ENCODE peak calls at places on chromosomes 4 and X, in five cellular contexts. One of them, this sample, is unnamed.

GRCh38 chr4:26031704-26032103 is 117.7 kb downstream of the SMIM20 start:
- DNase-seq in A549: no peak
- DNase-seq in astrocyte of the spinal cord: no peak
- DNase-seq in heart right ventricle: no peak
- DNase-seq in BE2C: no peak
- DNase-seq in this sample: no peak

GRCh38 chr4:61204353-61204752 is 4.2 kb downstream of the ADGRL3 start:
- DNase-seq in astrocyte of the spinal cord: peak; percentile 53
- DNase-seq in BE2C: no peak
- DNase-seq in A549: no peak
- DNase-seq in heart right ventricle: no peak
- DNase-seq in this sample: no peak

GRCh38 chr4:69858683-69859082 is 1.3 kb downstream of the SULT1E1 start:
- DNase-seq in astrocyte of the spinal cord: peak; percentile 22
- DNase-seq in A549: no peak
- DNase-seq in BE2C: no peak
- DNase-seq in heart right ventricle: no peak
- DNase-seq in this sample: no peak

GRCh38 chr4:73944061-73944875 is 37.6 kb downstream of the PF4 start:
- DNase-seq in A549: no peak
- DNase-seq in BE2C: no peak
- DNase-seq in astrocyte of the spinal cord: peak; percentile 16
- DNase-seq in heart right ventricle: peak; percentile 9
- DNase-seq in this sample: peak; percentile 62

GRCh38 chr4:165700855-165701254 is 172.2 kb upstream of the TLL1 start:
- DNase-seq in BE2C: no peak
- DNase-seq in A549: peak; percentile 6
- DNase-seq in astrocyte of the spinal cord: no peak
- DNase-seq in heart right ventricle: no peak
- DNase-seq in this sample: no peak

GRCh38 chrX:118368398-118368797 is 22.5 kb downstream of the WDR44 start:
- DNase-seq in BE2C: no peak
- DNase-seq in A549: no peak
- DNase-seq in heart right ventricle: no peak
- DNase-seq in astrocyte of the spinal cord: no peak
- DNase-seq in this sample: no peak

GRCh38 chr4:179040259-179040658 is 1598.0 kb upstream of the AGA start:
- DNase-seq in A549: no peak
- DNase-seq in heart right ventricle: no peak
- DNase-seq in astrocyte of the spinal cord: no peak
- DNase-seq in BE2C: no peak
- DNase-seq in this sample: no peak

GRCh38 chr4:179307297-179308136 is 1865.3 kb upstream of the AGA start:
- DNase-seq in A549: peak; percentile 13
- DNase-seq in BE2C: peak; percentile 61
- DNase-seq in heart right ventricle: no peak
- DNase-seq in astrocyte of the spinal cord: peak; percentile 17
- DNase-seq in this sample: peak; percentile 41

GRCh38 chr4:118950224-118950623 is 61.6 kb downstream of the SYNPO2 start:
- DNase-seq in heart right ventricle: no peak
- DNase-seq in astrocyte of the spinal cord: no peak
- DNase-seq in A549: no peak
- DNase-seq in BE2C: no peak
- DNase-seq in this sample: no peak

GRCh38 chr4:180923476-180923875 is 1319.7 kb upstream of the TENM3 start:
- DNase-seq in BE2C: no peak
- DNase-seq in astrocyte of the spinal cord: peak; percentile 60
- DNase-seq in heart right ventricle: no peak
- DNase-seq in A549: no peak
- DNase-seq in this sample: no peak

GRCh38 chr4:88999392-88999791 is 57.6 kb downstream of the FAM13A start:
- DNase-seq in astrocyte of the spinal cord: no peak
- DNase-seq in heart right ventricle: no peak
- DNase-seq in BE2C: no peak
- DNase-seq in A549: no peak
- DNase-seq in this sample: no peak

GRCh38 chr4:2763511-2763967 is 7.4 kb upstream of the TNIP2 start:
- DNase-seq in astrocyte of the spinal cord: no peak
- DNase-seq in BE2C: no peak
- DNase-seq in A549: no peak
- DNase-seq in heart right ventricle: no peak
- DNase-seq in this sample: no peak

GRCh38 chr4:86594559-86595425 is 677 bp downstream of the PTPN13 start:
- DNase-seq in astrocyte of the spinal cord: peak; percentile 88
- DNase-seq in heart right ventricle: peak; percentile 17
- DNase-seq in A549: peak; percentile 48
- DNase-seq in BE2C: peak; percentile 64
- DNase-seq in this sample: peak; percentile 43

GRCh38 chrX:22247169-22247568 is 25.5 kb upstream of the CBLL2 start:
- DNase-seq in astrocyte of the spinal cord: peak; percentile 24
- DNase-seq in A549: no peak
- DNase-seq in BE2C: no peak
- DNase-seq in heart right ventricle: no peak
- DNase-seq in this sample: no peak

GRCh38 chrX:133881893-133882292 is 103.5 kb downstream of the GPC3 start:
- DNase-seq in astrocyte of the spinal cord: no peak
- DNase-seq in A549: no peak
- DNase-seq in heart right ventricle: no peak
- DNase-seq in BE2C: no peak
- DNase-seq in this sample: no peak

GRCh38 chr4:7151668-7152227 is 40.6 kb upstream of the SORCS2 start:
- DNase-seq in A549: no peak
- DNase-seq in BE2C: no peak
- DNase-seq in astrocyte of the spinal cord: no peak
- DNase-seq in heart right ventricle: no peak
- DNase-seq in this sample: no peak
- TF ChIP-seq CTCF in A549: peak; percentile 31
- TF ChIP-seq CTCF in BE2C: peak; percentile 65
- TF ChIP-seq CTCF in astrocyte of the spinal cord: no peak
- TF ChIP-seq CTCF in heart right ventricle: no peak
- TF ChIP-seq CTCF in this sample: no peak

DNA sequence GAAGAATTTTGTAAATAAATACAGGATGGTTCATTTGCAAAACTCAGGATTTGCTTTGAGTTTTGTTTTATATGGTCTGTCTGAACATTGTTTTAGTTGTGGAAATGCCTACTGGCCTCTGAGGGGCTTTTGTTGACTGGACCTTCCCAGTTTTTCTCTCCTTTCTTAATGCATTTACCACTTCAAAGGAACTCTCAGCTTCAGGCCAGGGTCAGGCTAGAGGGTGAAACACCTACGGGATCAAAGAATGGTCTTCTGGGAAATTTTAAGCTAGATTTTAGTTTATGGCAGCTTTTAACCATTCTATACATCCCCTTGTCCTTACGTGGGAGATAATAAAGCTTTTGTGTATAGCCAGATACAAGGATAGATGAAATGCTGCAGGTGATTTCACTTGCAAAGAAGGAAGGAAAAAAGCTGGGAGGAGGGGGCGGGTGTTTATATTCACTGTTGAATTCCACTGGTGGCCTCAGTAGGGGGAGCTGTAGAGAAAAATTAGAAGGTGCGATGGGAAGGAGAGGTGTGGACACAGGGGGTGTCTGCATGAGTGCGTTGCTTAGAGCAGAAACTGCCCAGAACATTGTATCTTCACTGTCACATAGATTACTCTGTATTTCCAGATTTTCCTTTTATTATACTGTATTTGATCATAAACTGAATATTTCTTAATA is 151.8 kb downstream of the TSPAN5 start:
- DNase-seq in astrocyte of the spinal cord: no peak
- DNase-seq in heart right ventricle: no peak
- DNase-seq in A549: no peak
- DNase-seq in BE2C: no peak
- DNase-seq in this sample: no peak
- TF ChIP-seq CTCF in astrocyte of the spinal cord: peak; percentile 31
- TF ChIP-seq CTCF in heart right ventricle: peak; percentile 31
- TF ChIP-seq CTCF in A549: peak; percentile 31
- TF ChIP-seq CTCF in BE2C: peak; percentile 23
- TF ChIP-seq CTCF in this sample: peak; percentile 38

DNA sequence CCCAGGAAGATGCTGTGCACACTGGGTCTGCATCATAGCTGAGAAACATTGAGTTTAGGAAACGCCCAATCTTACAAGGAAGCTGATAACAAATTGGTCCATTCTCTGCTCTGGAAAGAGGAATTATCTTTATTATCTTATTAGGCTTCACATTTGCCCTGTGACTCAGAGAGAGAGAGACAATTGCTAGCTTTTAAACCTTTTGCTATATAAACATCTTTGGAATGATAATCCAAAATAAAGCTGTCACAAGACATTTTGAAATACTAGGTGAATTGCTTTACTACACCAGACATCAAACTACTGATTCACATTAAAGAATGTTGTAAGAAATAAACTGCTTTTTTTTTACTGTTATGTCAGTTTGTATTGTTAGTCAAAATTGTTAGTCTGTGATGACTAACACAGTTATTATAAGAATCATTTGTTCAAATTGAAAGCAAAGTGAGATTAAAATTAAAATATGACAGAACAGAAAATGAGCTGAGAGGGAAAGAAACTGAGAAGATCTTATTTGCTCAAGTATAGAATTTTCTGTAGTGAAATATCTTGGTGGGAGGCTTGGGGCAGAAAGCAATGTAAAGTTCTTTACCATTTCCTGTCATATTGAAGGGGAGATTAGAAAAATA is 765.4 kb upstream of the PCDH10 start:
- DNase-seq in A549: no peak
- DNase-seq in astrocyte of the spinal cord: no peak
- DNase-seq in heart right ventricle: no peak
- DNase-seq in BE2C: no peak
- DNase-seq in this sample: no peak
- TF ChIP-seq CTCF in A549: no peak
- TF ChIP-seq CTCF in astrocyte of the spinal cord: no peak
- TF ChIP-seq CTCF in heart right ventricle: no peak
- TF ChIP-seq CTCF in BE2C: no peak
- TF ChIP-seq CTCF in this sample: no peak

GRCh38 chrX:16745102-16745501 is 25.7 kb downstream of the SYAP1 start:
- DNase-seq in astrocyte of the spinal cord: no peak
- DNase-seq in A549: no peak
- DNase-seq in BE2C: no peak
- DNase-seq in heart right ventricle: no peak
- DNase-seq in this sample: no peak

GRCh38 chrX:16739574-16739973 is 20.2 kb downstream of the SYAP1 start:
- DNase-seq in BE2C: no peak
- DNase-seq in astrocyte of the spinal cord: no peak
- DNase-seq in A549: peak; percentile 21
- DNase-seq in heart right ventricle: no peak
- DNase-seq in this sample: no peak

GRCh38 chrX:16748425-16748824 is 29.0 kb downstream of the SYAP1 start:
- DNase-seq in astrocyte of the spinal cord: no peak
- DNase-seq in heart right ventricle: no peak
- DNase-seq in A549: no peak
- DNase-seq in BE2C: no peak
- DNase-seq in this sample: no peak

GRCh38 chrX:16745659-16746058 is 26.2 kb downstream of the SYAP1 start:
- DNase-seq in A549: no peak
- DNase-seq in heart right ventricle: no peak
- DNase-seq in astrocyte of the spinal cord: no peak
- DNase-seq in BE2C: no peak
- DNase-seq in this sample: no peak

DNA sequence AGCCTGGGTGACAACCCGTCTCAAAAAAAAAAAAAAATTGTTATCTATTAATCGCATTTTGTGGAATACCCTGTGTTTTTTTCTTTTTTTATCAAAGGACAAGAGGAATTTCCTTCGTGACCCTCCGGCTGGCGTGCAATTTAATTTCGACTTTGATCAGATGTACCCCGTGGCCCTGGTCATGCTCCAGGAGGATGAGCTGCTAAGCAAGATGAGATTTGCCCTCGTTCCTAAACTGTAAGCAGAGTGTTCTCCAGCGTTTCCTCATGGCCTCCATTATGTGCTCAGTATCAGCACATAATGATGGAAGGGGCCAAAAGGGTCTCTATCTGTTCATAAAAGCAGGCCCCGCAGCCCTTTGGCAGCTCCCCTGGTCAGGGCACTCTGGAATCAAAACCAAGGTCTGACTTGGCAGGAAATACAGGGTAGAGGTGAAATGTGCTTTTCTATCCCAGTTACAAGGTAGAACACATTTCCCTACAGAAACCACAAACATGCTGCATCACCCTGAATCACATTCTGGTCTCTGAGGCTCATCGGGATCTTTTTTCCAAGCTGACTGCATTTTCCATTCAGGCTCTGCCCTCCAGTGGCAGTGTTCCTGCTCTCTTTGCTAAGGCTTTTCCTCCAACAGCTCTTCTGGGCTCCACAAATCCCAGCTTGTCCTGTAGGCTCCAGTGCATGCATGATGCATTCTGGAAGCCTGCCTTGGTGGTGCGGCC is 24.4 kb downstream of the SYAP1 start:
- DNase-seq in heart right ventricle: no peak
- DNase-seq in BE2C: no peak
- DNase-seq in astrocyte of the spinal cord: peak; percentile 89
- DNase-seq in A549: peak; percentile 61
- DNase-seq in this sample: no peak
- TF ChIP-seq CTCF in heart right ventricle: no peak
- TF ChIP-seq CTCF in BE2C: no peak
- TF ChIP-seq CTCF in astrocyte of the spinal cord: peak; percentile 59
- TF ChIP-seq CTCF in A549: peak; percentile 8
- TF ChIP-seq CTCF in this sample: no peak

GRCh38 chrX:71058116-71058515 is 10.0 kb downstream of the SNX12 start:
- DNase-seq in BE2C: no peak
- DNase-seq in A549: no peak
- DNase-seq in heart right ventricle: no peak
- DNase-seq in astrocyte of the spinal cord: no peak
- DNase-seq in this sample: no peak

GRCh38 chrX:71056857-71057256 is 11.3 kb downstream of the SNX12 start:
- DNase-seq in A549: no peak
- DNase-seq in astrocyte of the spinal cord: no peak
- DNase-seq in BE2C: no peak
- DNase-seq in heart right ventricle: no peak
- DNase-seq in this sample: no peak

GRCh38 chrX:71053217-71053621 is 14.9 kb downstream of the SNX12 start:
- DNase-seq in A549: no peak
- DNase-seq in heart right ventricle: peak; percentile 28
- DNase-seq in BE2C: no peak
- DNase-seq in astrocyte of the spinal cord: peak; percentile 19
- DNase-seq in this sample: peak; percentile 52

GRCh38 chrX:71052721-71053120 is 15.4 kb downstream of the SNX12 start:
- DNase-seq in astrocyte of the spinal cord: no peak
- DNase-seq in A549: no peak
- DNase-seq in BE2C: no peak
- DNase-seq in heart right ventricle: no peak
- DNase-seq in this sample: no peak
- TF ChIP-seq CTCF in astrocyte of the spinal cord: no peak
- TF ChIP-seq CTCF in A549: no peak
- TF ChIP-seq CTCF in BE2C: no peak
- TF ChIP-seq CTCF in heart right ventricle: no peak
- TF ChIP-seq CTCF in this sample: no peak

DNA sequence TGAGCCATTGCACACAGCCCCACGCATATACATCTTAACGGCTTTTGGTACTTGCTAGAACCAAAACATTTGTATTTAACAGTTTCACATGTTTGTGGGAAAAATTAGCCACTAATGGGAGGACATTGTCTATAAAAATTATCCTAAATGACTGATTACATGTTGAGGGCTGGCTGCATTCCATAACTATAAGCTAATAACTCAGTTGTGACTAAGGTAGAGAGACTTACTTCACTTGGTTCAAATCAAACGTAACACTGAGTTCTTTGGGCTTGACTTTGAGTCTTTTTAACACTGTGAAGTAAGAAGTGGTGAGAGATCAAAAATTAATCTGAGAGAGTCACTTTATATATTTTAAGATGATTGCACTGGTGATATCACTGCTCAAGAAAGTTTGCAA is 47.9 kb upstream of the PGRMC2 start:
- DNase-seq in astrocyte of the spinal cord: no peak
- DNase-seq in BE2C: no peak
- DNase-seq in A549: no peak
- DNase-seq in heart right ventricle: no peak
- DNase-seq in this sample: no peak
- TF ChIP-seq CTCF in astrocyte of the spinal cord: no peak
- TF ChIP-seq CTCF in BE2C: no peak
- TF ChIP-seq CTCF in A549: no peak
- TF ChIP-seq CTCF in heart right ventricle: no peak
- TF ChIP-seq CTCF in this sample: no peak

GRCh38 chr4:22515145-22515887 is 550 bp downstream of the ADGRA3 start:
- DNase-seq in A549: peak; percentile 74
- DNase-seq in BE2C: peak; percentile 86
- DNase-seq in astrocyte of the spinal cord: peak; percentile 75
- DNase-seq in heart right ventricle: peak; percentile 63
- DNase-seq in this sample: peak; percentile 70
- TF ChIP-seq CTCF in A549: no peak
- TF ChIP-seq CTCF in BE2C: peak; percentile 23
- TF ChIP-seq CTCF in astrocyte of the spinal cord: peak; percentile 22
- TF ChIP-seq CTCF in heart right ventricle: no peak
- TF ChIP-seq CTCF in this sample: no peak